ENCODE peak calls at places on chromosomes 1 and 21, in four cellular contexts. One of them, this sample, is unnamed.

GRCh38 chr21:45983981-45984551 is 2.5 kb downstream of the COL6A1 start:
- DNase-seq in A549: no peak
- DNase-seq in left ventricle myocardium inferior: peak; percentile 68
- DNase-seq in MM.1S: no peak
- DNase-seq in this sample: no peak

GRCh38 chr1:145997156-145998023 is 1.0 kb upstream of the TXNIP start:
- DNase-seq in left ventricle myocardium inferior: peak; percentile 62
- DNase-seq in MM.1S: peak; percentile 68
- DNase-seq in A549: no peak
- DNase-seq in this sample: no peak

GRCh38 chr1:31848381-31848897 is 32.6 kb upstream of the SPOCD1 start:
- DNase-seq in A549: no peak
- DNase-seq in MM.1S: peak; percentile 71
- DNase-seq in left ventricle myocardium inferior: no peak
- DNase-seq in this sample: no peak

GRCh38 chr1:150259758-150260669 is 2.4 kb downstream of the CA14 start:
- DNase-seq in left ventricle myocardium inferior: no peak
- DNase-seq in MM.1S: no peak
- DNase-seq in A549: no peak
- DNase-seq in this sample: no peak

GRCh38 chr1:119611701-119612113 is 36.4 kb downstream of the ZNF697 start:
- DNase-seq in A549: peak; percentile 28
- DNase-seq in left ventricle myocardium inferior: peak; percentile 65
- DNase-seq in MM.1S: peak; percentile 64
- DNase-seq in this sample: no peak

GRCh38 chr1:65109515-65109914 is 38.5 kb upstream of the AK4 start:
- DNase-seq in MM.1S: no peak
- DNase-seq in A549: no peak
- DNase-seq in left ventricle myocardium inferior: no peak
- DNase-seq in this sample: no peak

GRCh38 chr1:118154220-118154619 is 30.8 kb downstream of the SPAG17 start:
- DNase-seq in A549: no peak
- DNase-seq in MM.1S: peak; percentile 21
- DNase-seq in left ventricle myocardium inferior: no peak
- DNase-seq in this sample: no peak

GRCh38 chr1:23394664-23395063 is 25.0 kb upstream of the ZNF436 start:
- DNase-seq in left ventricle myocardium inferior: peak; percentile 88
- DNase-seq in MM.1S: no peak
- DNase-seq in A549: no peak
- DNase-seq in this sample: no peak

GRCh38 chr1:8969937-8970336 is 24.3 kb downstream of the CA6 start:
- DNase-seq in MM.1S: no peak
- DNase-seq in A549: no peak
- DNase-seq in left ventricle myocardium inferior: no peak
- DNase-seq in this sample: no peak

GRCh38 chr1:207241164-207241934 is 80.1 kb upstream of the CD55 start:
- DNase-seq in MM.1S: no peak
- DNase-seq in left ventricle myocardium inferior: no peak
- DNase-seq in A549: no peak
- DNase-seq in this sample: no peak

GRCh38 chr1:44276006-44276405 is 62.7 kb downstream of the DMAP1 start:
- DNase-seq in A549: no peak
- DNase-seq in left ventricle myocardium inferior: no peak
- DNase-seq in MM.1S: no peak
- DNase-seq in this sample: no peak

GRCh38 chr1:22808846-22809501 is 98.3 kb downstream of the EPHB2 start:
- DNase-seq in A549: no peak
- DNase-seq in MM.1S: no peak
- DNase-seq in left ventricle myocardium inferior: peak; percentile 68
- DNase-seq in this sample: peak; percentile 46

GRCh38 chr1:26862781-26863676 is at the start of gene SFN:
- DNase-seq in left ventricle myocardium inferior: no peak
- DNase-seq in MM.1S: peak; percentile 77
- DNase-seq in A549: peak; percentile 79
- DNase-seq in this sample: peak; percentile 95

GRCh38 chr21:41764558-41765392 is 2.1 kb downstream of the RIPK4 start:
- DNase-seq in MM.1S: no peak
- DNase-seq in left ventricle myocardium inferior: no peak
- DNase-seq in A549: no peak
- DNase-seq in this sample: peak; percentile 13

GRCh38 chr1:107820797-107821196 is 144.2 kb downstream of the VAV3 start:
- DNase-seq in MM.1S: no peak
- DNase-seq in A549: no peak
- DNase-seq in left ventricle myocardium inferior: no peak
- DNase-seq in this sample: no peak

GRCh38 chr1:219293440-219293839 is 119.8 kb downstream of the LYPLAL1 start:
- DNase-seq in MM.1S: no peak
- DNase-seq in left ventricle myocardium inferior: no peak
- DNase-seq in A549: no peak
- DNase-seq in this sample: no peak

GRCh38 chr21:16002872-16003466 is 273.2 kb downstream of the USP25 start:
- DNase-seq in A549: no peak
- DNase-seq in MM.1S: no peak
- DNase-seq in left ventricle myocardium inferior: no peak
- DNase-seq in this sample: no peak

GRCh38 chr1:176849281-176849680 is 315.2 kb downstream of the ASTN1 start:
- DNase-seq in A549: no peak
- DNase-seq in left ventricle myocardium inferior: no peak
- DNase-seq in MM.1S: no peak
- DNase-seq in this sample: no peak

GRCh38 chr1:232664844-232665777 is 35.2 kb upstream of the SIPA1L2 start:
- DNase-seq in A549: no peak
- DNase-seq in MM.1S: no peak
- DNase-seq in left ventricle myocardium inferior: no peak
- DNase-seq in this sample: no peak

GRCh38 chr1:36842448-36842847 is 191.9 kb downstream of the GRIK3 start:
- DNase-seq in MM.1S: no peak
- DNase-seq in left ventricle myocardium inferior: no peak
- DNase-seq in A549: no peak
- DNase-seq in this sample: peak; percentile 22

GRCh38 chr1:18556364-18556763 is 74.3 kb upstream of the PAX7 start:
- DNase-seq in A549: peak; percentile 16
- DNase-seq in left ventricle myocardium inferior: no peak
- DNase-seq in MM.1S: no peak
- DNase-seq in this sample: no peak

DNA sequence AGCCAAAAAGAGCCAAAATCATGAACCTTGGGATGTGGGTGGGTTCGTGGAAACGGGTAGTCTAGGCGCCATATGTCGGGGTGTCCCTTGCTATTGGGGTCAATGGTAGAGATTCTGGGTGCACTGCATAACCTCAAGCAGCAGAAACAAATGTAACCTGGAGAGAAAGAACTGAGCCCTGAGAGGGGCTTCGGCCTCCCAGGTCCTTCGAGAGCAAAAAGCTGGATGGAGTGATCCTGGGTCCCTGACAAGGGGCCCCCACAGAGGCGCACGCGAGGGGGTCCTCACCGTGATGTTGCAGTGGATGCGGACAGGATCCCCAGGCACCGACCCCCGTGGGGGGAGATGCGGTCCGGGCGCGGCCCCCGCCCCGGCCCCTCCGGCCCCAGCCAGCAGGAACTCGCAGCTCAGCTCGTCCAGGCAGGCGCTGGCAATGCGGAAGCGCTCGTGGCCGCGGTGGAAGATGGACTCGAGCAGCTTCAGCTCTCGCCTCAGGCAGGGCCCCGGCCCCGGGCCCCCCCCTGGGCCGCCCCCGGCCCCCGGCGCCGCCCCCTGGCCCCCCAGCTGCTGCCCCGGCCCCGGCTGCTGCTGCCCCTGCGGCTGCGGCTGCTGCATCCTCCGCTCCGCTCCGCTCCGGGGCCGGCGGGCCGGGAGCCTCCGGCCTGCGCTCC is 388 bp downstream of the UBE2Q1 start:
- DNase-seq in left ventricle myocardium inferior: peak; percentile 66
- DNase-seq in A549: no peak
- DNase-seq in MM.1S: peak; percentile 58
- DNase-seq in this sample: no peak
- TF ChIP-seq CTCF in left ventricle myocardium inferior: no peak
- TF ChIP-seq CTCF in A549: no peak
- TF ChIP-seq CTCF in MM.1S: no peak
- TF ChIP-seq CTCF in this sample: no peak

GRCh38 chr1:54375331-54376084 is 30.7 kb downstream of the SSBP3 start:
- DNase-seq in left ventricle myocardium inferior: no peak
- DNase-seq in MM.1S: no peak
- DNase-seq in A549: no peak
- DNase-seq in this sample: no peak
- TF ChIP-seq CTCF in left ventricle myocardium inferior: peak; percentile 47
- TF ChIP-seq CTCF in MM.1S: no peak
- TF ChIP-seq CTCF in A549: no peak
- TF ChIP-seq CTCF in this sample: no peak

DNA sequence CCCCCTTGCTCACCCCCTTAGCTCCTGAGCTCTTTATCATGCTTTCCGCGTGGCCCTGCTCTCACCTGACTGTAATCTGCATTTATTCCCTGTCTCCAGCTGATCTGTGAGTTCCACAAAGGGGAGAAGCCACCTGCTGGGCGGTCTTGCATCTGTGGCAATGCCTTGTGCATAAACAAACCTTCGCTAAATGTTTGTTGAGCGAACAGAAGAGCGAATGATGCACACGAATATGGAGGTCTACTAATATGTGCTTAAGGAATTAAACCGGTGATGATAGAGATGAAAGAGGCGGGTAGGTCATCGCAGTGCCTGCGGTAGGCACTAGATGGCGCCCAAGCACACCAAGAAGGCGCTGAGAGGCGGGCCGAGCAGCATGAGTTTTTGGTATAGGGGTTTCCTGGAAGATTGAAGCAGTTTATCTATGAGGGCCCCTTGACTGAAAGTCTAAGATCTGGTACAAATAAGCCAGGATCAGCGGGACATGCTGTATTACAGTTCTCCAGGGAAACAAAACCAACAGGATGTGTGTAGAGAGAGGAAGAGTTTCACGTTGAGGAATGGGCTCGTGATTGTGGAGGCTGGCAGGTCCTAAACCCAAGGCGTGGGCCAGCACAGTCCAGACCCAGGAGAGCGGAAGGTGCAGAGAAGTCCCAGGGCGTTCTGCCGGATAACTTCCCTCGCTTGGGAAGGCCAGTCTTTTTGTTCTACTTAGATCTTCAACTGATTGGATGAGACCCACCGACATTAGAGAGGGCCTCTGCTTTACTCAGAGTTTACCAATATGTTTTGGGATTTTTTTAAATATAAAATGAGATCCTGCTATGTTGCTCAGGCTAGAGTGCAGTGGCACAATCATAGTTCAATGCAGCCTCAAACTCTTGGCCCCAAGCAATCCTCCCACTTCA is 34.7 kb downstream of the TOMM20 start:
- DNase-seq in MM.1S: peak; percentile 80
- DNase-seq in left ventricle myocardium inferior: peak; percentile 77
- DNase-seq in A549: peak; percentile 75
- DNase-seq in this sample: no peak
- TF ChIP-seq CTCF in MM.1S: peak; percentile 99
- TF ChIP-seq CTCF in left ventricle myocardium inferior: peak; percentile 90
- TF ChIP-seq CTCF in A549: peak; percentile 85
- TF ChIP-seq CTCF in this sample: peak; percentile 87

DNA sequence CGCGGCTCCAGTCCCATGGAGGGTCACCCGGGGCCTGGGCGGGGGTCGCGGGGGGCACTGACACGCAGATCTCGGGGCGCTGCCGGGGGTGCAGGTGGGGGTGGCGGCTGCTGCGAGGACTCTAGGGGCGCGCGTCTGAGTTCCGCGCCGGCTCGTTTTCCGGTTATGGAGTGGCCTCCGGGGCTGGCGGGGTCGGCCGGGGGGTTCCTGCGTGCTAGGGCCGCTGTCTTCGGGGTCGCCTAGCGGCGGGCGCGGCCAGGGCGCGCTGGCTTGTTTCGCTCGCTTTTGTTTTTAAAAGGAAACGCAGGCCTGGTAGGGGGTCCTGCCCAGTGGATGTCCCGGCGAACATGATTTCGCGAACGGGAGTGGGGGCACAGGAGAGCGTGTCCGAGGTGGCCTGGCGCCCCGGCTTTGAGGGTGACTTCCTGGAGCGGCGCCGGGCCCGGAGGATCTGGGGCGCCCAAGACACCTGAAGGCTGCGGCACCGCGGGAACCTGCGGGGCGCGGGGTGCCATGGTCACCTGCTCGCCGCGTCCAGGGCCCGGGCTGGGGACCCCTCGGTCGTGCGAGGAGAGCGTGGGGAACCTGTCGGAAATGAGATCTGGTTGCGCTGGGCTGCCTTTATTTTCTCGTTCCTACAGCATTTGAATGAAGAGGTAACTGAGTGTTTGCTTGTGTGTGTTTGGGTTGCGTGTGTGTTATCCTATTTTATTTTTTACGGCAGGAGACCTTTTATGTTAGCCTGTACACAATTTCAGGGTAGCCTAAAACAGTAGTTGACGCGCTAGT is 618 bp downstream of the ETS2 start:
- DNase-seq in A549: no peak
- DNase-seq in MM.1S: no peak
- DNase-seq in left ventricle myocardium inferior: peak; percentile 53
- DNase-seq in this sample: no peak
- TF ChIP-seq CTCF in A549: no peak
- TF ChIP-seq CTCF in MM.1S: no peak
- TF ChIP-seq CTCF in left ventricle myocardium inferior: peak; percentile 31
- TF ChIP-seq CTCF in this sample: peak; percentile 57

GRCh38 chr1:160163612-160164011 is 12.2 kb downstream of the ATP1A4 start:
- DNase-seq in MM.1S: no peak
- DNase-seq in left ventricle myocardium inferior: no peak
- DNase-seq in A549: no peak
- DNase-seq in this sample: no peak
- TF ChIP-seq CTCF in MM.1S: no peak
- TF ChIP-seq CTCF in left ventricle myocardium inferior: peak; percentile 18
- TF ChIP-seq CTCF in A549: peak; percentile 14
- TF ChIP-seq CTCF in this sample: peak; percentile 19

GRCh38 chr1:188594542-188595235 is 1765.9 kb downstream of the PLA2G4A start:
- DNase-seq in A549: no peak
- DNase-seq in left ventricle myocardium inferior: no peak
- DNase-seq in MM.1S: no peak
- DNase-seq in this sample: no peak
- TF ChIP-seq CTCF in A549: no peak
- TF ChIP-seq CTCF in left ventricle myocardium inferior: no peak
- TF ChIP-seq CTCF in MM.1S: peak; percentile 7
- TF ChIP-seq CTCF in this sample: peak; percentile 72